ENCODE peak calls at places on chromosome 21, in six cellular contexts. One of them, this sample, is unnamed.
A peak's percentile ranks its signal among the peaks of the same experiment; 100 is the strongest.

GRCh38 chr21:25558123-25558522 is 49.2 kb downstream of the MRPL39 start:
- DNase-seq in HCT116: no peak
- DNase-seq in neural progenitor cell: no peak
- DNase-seq in MM.1S: no peak
- DNase-seq in GM23248: no peak
- DNase-seq in SK-N-SH: no peak
- DNase-seq in this sample: no peak

GRCh38 chr21:46556802-46557201 is 48.1 kb downstream of the S100B start:
- DNase-seq in GM23248: no peak
- DNase-seq in SK-N-SH: no peak
- DNase-seq in MM.1S: no peak
- DNase-seq in neural progenitor cell: no peak
- DNase-seq in HCT116: no peak
- DNase-seq in this sample: no peak

GRCh38 chr21:35658242-35658641 is 402.1 kb downstream of the SETD4 start:
- DNase-seq in GM23248: peak; percentile 72
- DNase-seq in SK-N-SH: no peak
- DNase-seq in HCT116: no peak
- DNase-seq in neural progenitor cell: no peak
- DNase-seq in MM.1S: no peak
- DNase-seq in this sample: peak; percentile 82

GRCh38 chr21:26826801-26827200 is 18.4 kb downstream of the ADAMTS1 start:
- DNase-seq in GM23248: no peak
- DNase-seq in neural progenitor cell: no peak
- DNase-seq in MM.1S: no peak
- DNase-seq in HCT116: no peak
- DNase-seq in SK-N-SH: no peak
- DNase-seq in this sample: no peak

GRCh38 chr21:42315296-42315891 is at the start of gene TFF3:
- DNase-seq in SK-N-SH: no peak
- DNase-seq in HCT116: no peak
- DNase-seq in GM23248: no peak
- DNase-seq in MM.1S: no peak
- DNase-seq in neural progenitor cell: peak; percentile 46
- DNase-seq in this sample: peak; percentile 25

GRCh38 chr21:18522181-18522771 is 118.7 kb upstream of the TMPRSS15 start:
- DNase-seq in SK-N-SH: no peak
- DNase-seq in HCT116: no peak
- DNase-seq in GM23248: no peak
- DNase-seq in MM.1S: peak; percentile 31
- DNase-seq in neural progenitor cell: peak; percentile 16
- DNase-seq in this sample: peak; percentile 9

GRCh38 chr21:45998276-45998701 is 16.7 kb downstream of the COL6A1 start:
- DNase-seq in neural progenitor cell: no peak
- DNase-seq in MM.1S: no peak
- DNase-seq in HCT116: no peak
- DNase-seq in GM23248: no peak
- DNase-seq in SK-N-SH: no peak
- DNase-seq in this sample: no peak

GRCh38 chr21:38123626-38124025 is 133.2 kb upstream of the KCNJ15 start:
- DNase-seq in neural progenitor cell: no peak
- DNase-seq in SK-N-SH: no peak
- DNase-seq in GM23248: no peak
- DNase-seq in MM.1S: no peak
- DNase-seq in HCT116: no peak
- DNase-seq in this sample: no peak

GRCh38 chr21:40881767-40882166 is 34.8 kb upstream of the DSCAM start:
- DNase-seq in GM23248: no peak
- DNase-seq in SK-N-SH: no peak
- DNase-seq in HCT116: no peak
- DNase-seq in neural progenitor cell: no peak
- DNase-seq in MM.1S: no peak
- DNase-seq in this sample: no peak

GRCh38 chr21:35824136-35824535 is 236.2 kb downstream of the SETD4 start:
- DNase-seq in MM.1S: no peak
- DNase-seq in GM23248: peak; percentile 20
- DNase-seq in HCT116: no peak
- DNase-seq in neural progenitor cell: no peak
- DNase-seq in SK-N-SH: no peak
- DNase-seq in this sample: no peak

GRCh38 chr21:14086553-14086952 is 124.2 kb downstream of the LIPI start:
- DNase-seq in GM23248: no peak
- DNase-seq in HCT116: no peak
- DNase-seq in SK-N-SH: no peak
- DNase-seq in neural progenitor cell: no peak
- DNase-seq in MM.1S: no peak
- DNase-seq in this sample: no peak

GRCh38 chr21:43758132-43758619 is 17.9 kb downstream of the CSTB start:
- DNase-seq in GM23248: no peak
- DNase-seq in MM.1S: no peak
- DNase-seq in neural progenitor cell: no peak
- DNase-seq in SK-N-SH: no peak
- DNase-seq in HCT116: no peak
- DNase-seq in this sample: no peak
- H3K9ac ChIP-seq in GM23248: no peak overlapping the region
- H3K9ac ChIP-seq in MM.1S: no peak overlapping the region
- H3K9ac ChIP-seq in neural progenitor cell: no peak overlapping the region
- H3K9ac ChIP-seq in SK-N-SH: no peak overlapping the region
- H3K9ac ChIP-seq in HCT116: no peak overlapping the region
- H3K9ac ChIP-seq in this sample: no peak overlapping the region

DNA sequence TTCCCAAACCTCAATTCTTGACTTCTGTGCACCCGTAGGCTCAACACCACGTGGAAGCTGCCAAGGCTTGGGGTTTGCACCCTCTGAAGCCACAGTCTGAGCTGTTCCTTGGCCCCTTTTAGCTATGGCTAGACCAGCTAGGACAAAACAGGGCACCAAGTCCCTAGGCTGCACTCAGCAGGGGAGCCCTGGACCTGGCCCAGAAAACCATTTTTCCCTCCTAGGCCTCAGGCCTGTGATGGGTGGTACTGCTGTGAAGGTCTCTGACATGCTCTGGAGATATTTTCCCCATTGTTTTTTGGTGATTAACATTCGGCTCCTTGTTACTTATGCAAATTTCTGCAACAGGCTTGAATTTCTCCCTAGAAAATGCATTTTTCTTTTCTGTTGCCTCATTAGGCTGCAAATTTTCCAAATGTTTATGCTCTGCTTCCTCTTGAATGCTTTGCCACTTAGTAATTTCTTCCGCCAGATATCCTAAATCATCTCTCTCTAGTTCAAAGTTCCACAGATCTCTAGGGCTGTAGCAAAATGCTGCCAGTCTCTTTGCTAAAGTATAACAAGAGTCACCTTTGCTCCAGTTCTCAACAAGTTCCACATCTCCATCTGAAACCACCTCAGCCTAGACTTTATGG is 69.0 kb upstream of the KRTAP19-8 start:
- DNase-seq in HCT116: no peak
- DNase-seq in GM23248: peak; percentile 6
- DNase-seq in neural progenitor cell: no peak
- DNase-seq in MM.1S: no peak
- DNase-seq in SK-N-SH: no peak
- DNase-seq in this sample: no peak
- TF ChIP-seq EZH2phosphoT487 in HCT116: no peak
- TF ChIP-seq EZH2phosphoT487 in GM23248: no peak
- TF ChIP-seq EZH2phosphoT487 in neural progenitor cell: no peak
- TF ChIP-seq EZH2phosphoT487 in MM.1S: no peak
- TF ChIP-seq EZH2phosphoT487 in SK-N-SH: no peak
- TF ChIP-seq EZH2phosphoT487 in this sample: no peak

GRCh38 chr21:29287383-29287782 is 11.3 kb upstream of the BACH1 start:
- DNase-seq in SK-N-SH: no peak
- DNase-seq in GM23248: peak; percentile 58
- DNase-seq in MM.1S: no peak
- DNase-seq in neural progenitor cell: no peak
- DNase-seq in HCT116: no peak
- DNase-seq in this sample: no peak
- H3K9ac ChIP-seq in SK-N-SH: no peak overlapping the region
- H3K9ac ChIP-seq in GM23248: no peak overlapping the region
- H3K9ac ChIP-seq in MM.1S: no peak overlapping the region
- H3K9ac ChIP-seq in neural progenitor cell: no peak overlapping the region
- H3K9ac ChIP-seq in HCT116: no peak overlapping the region
- H3K9ac ChIP-seq in this sample: no peak overlapping the region

GRCh38 chr21:44461438-44462089 is 6.3 kb downstream of the LRRC3 start:
- DNase-seq in MM.1S: no peak
- DNase-seq in GM23248: no peak
- DNase-seq in HCT116: no peak
- DNase-seq in neural progenitor cell: peak; percentile 40
- DNase-seq in SK-N-SH: peak; percentile 50
- DNase-seq in this sample: no peak

GRCh38 chr21:44463716-44464115 is 8.4 kb downstream of the LRRC3 start:
- DNase-seq in HCT116: no peak
- DNase-seq in neural progenitor cell: no peak
- DNase-seq in GM23248: no peak
- DNase-seq in MM.1S: no peak
- DNase-seq in SK-N-SH: peak; percentile 20
- DNase-seq in this sample: no peak

GRCh38 chr21:44462834-44463200 is 7.5 kb downstream of the LRRC3 start:
- DNase-seq in HCT116: no peak
- DNase-seq in MM.1S: no peak
- DNase-seq in SK-N-SH: no peak
- DNase-seq in GM23248: no peak
- DNase-seq in neural progenitor cell: no peak
- DNase-seq in this sample: no peak

GRCh38 chr21:44461005-44461404 is 5.7 kb downstream of the LRRC3 start:
- DNase-seq in neural progenitor cell: no peak
- DNase-seq in GM23248: no peak
- DNase-seq in MM.1S: no peak
- DNase-seq in HCT116: no peak
- DNase-seq in SK-N-SH: peak; percentile 21
- DNase-seq in this sample: no peak

DNA sequence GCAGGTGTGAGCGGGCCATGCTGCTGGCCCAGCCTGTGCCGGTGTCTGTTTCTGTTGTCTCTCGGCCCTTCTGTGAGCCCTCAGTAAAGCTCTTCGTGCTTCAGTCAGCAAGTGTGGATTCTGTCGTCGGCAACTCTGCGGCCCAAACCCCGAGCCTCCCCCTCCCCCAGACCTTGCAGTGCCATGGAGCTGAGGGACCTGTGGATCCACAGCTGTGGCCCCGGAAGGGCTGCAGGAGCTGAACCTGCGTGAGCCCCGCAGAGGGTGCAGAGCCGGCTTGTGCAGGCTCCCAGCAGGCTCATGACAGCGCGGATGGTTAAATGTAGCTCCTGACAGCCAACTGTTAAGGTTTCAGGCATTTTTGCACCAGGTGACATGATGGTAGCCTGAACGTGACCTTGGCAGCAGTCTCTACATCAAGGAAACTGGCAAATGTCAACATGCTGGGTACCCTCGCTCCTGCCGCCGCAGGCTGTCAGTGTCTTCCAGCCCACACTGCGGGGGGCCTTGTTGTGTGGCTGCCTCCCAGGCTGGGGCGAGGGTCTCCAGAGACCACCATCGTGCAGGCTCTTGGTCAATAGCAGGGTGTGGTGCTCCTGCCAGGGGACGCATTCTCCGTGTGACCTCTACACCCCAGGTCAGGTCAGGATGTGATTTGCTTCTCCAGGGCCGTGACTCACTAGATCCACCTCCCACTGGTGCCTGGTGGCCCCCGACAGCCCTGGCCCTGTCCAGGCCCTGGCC is 7.0 kb downstream of the LRRC3 start:
- DNase-seq in GM23248: no peak
- DNase-seq in HCT116: no peak
- DNase-seq in SK-N-SH: no peak
- DNase-seq in MM.1S: no peak
- DNase-seq in neural progenitor cell: no peak
- DNase-seq in this sample: no peak
- TF ChIP-seq EZH2phosphoT487 in GM23248: no peak
- TF ChIP-seq EZH2phosphoT487 in HCT116: no peak
- TF ChIP-seq EZH2phosphoT487 in SK-N-SH: no peak
- TF ChIP-seq EZH2phosphoT487 in MM.1S: no peak
- TF ChIP-seq EZH2phosphoT487 in neural progenitor cell: no peak
- TF ChIP-seq EZH2phosphoT487 in this sample: no peak

DNA sequence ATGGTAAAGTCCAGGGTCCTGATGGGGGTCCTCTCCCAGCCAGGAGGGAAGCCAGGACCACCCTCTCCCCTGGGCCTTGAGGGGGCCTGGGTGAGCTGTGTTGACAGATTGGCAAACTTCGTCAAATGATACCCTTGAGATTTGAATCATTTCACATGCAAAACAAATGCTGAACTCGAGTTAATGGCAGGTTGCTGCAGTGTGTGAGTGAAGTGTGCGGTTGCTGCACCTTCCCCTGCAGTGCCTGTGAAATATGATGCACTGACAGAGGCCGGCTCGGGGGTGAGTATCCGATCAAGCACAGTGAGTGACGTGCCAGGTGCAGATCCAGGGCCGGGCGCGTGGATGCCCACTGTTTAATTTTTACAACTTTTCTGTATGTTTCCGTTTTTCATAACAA is 5.7 kb upstream of the KRTAP12-1 start:
- DNase-seq in HCT116: no peak
- DNase-seq in SK-N-SH: no peak
- DNase-seq in GM23248: no peak
- DNase-seq in neural progenitor cell: no peak
- DNase-seq in MM.1S: no peak
- DNase-seq in this sample: no peak
- H3K9ac ChIP-seq in HCT116: no peak overlapping the region
- H3K9ac ChIP-seq in SK-N-SH: no peak overlapping the region
- H3K9ac ChIP-seq in GM23248: no peak overlapping the region
- H3K9ac ChIP-seq in neural progenitor cell: no peak overlapping the region
- H3K9ac ChIP-seq in MM.1S: no peak overlapping the region
- H3K9ac ChIP-seq in this sample: no peak overlapping the region